ENCODE peak calls at places on chromosomes 16 and 17, in five cellular contexts. J is ovary; V is BJ; B is naive thymus-derived CD8-positive, alpha-beta T cell; N is HFFc6. Y is an unnamed sample.

GRCh38 chr17:63538693-63539595 is 11.3 kb upstream of the DCAF7 start:
- DNase-seq in V (no peak), J (no peak), B (no peak), N (no peak), Y (no peak)

GRCh38 chr16:88610080-88610479 is 28.3 kb upstream of the IL17C start:
- DNase-seq in N (no peak), B (no peak), J (no peak), V (no peak), Y (no peak)

GRCh38 chr17:1627219-1627986 is 1.2 kb downstream of the SLC43A2 start:
- DNase-seq in N (no peak), V (no peak), B (no peak), J (no peak), Y (no peak)

GRCh38 chr16:5851583-5851982 is 754.0 kb upstream of the EEF2KMT start:
- DNase-seq in B (no peak), N (no peak), V (no peak), J (no peak), Y (no peak)

GRCh38 chr16:17983847-17984639 is 352.5 kb downstream of the NPIPA8 start:
- DNase-seq in V (no peak), N (no peak), B (no peak), J (no peak), Y (no peak)

GRCh38 chr17:71472809-71473789 is 647.7 kb upstream of the SOX9 start:
- DNase-seq in V (no peak), B (no peak), N (peak), J (no peak), Y (peak)

GRCh38 chr17:77494664-77495435 is 354.1 kb downstream of the SEC14L1 start:
- DNase-seq in N (peak), J (peak), V (no peak), B (peak), Y (peak)

GRCh38 chr17:77684803-77685580 is 273.5 kb upstream of the TNRC6C start:
- DNase-seq in V (no peak), B (no peak), J (no peak), N (no peak), Y (no peak)

GRCh38 chr17:12457493-12457892 is 208.2 kb upstream of the MYOCD start:
- DNase-seq in J (no peak), V (peak), B (no peak), N (peak), Y (peak)

GRCh38 chr17:35433075-35433894 is 985 bp upstream of the SLFN12 start:
- DNase-seq in J (peak), B (peak), V (peak), N (peak), Y (peak)

GRCh38 chr16:47848481-47849109 is 307.2 kb downstream of the ABCC12 start:
- DNase-seq in B (no peak), V (no peak), J (no peak), N (peak), Y (peak)

GRCh38 chr16:49605536-49606241 is 232.1 kb downstream of the C16orf78 start:
- DNase-seq in B (no peak), V (no peak), J (no peak), N (no peak), Y (no peak)

GRCh38 chr16:73054732-73055481 is 7.0 kb upstream of the ZFHX3 start:
- DNase-seq in V (no peak), N (peak), J (no peak), B (no peak), Y (peak)

GRCh38 chr17:59848778-59849177 is 44.0 kb downstream of the TUBD1 start:
- DNase-seq in J (no peak), B (peak), V (no peak), N (no peak), Y (no peak)

GRCh38 chr17:17842111-17842876 is 5.5 kb upstream of the SREBF1 start:
- DNase-seq in V (no peak), N (no peak), B (no peak), J (peak), Y (no peak)

GRCh38 chr17:17989081-17989480 is 16.4 kb downstream of the DRC3 start:
- DNase-seq in J (no peak), V (no peak), N (no peak), B (no peak), Y (no peak)

Y was measured in EL.